ENCODE peak calls at places on chromosomes 12 and 14, in five cellular contexts. X, K, S, A and Q are unnamed samples.

GRCh38 chr12:13189254-13189653 is 7.3 kb upstream of the EMP1 start:
- DNase-seq in X (no peak), K (no peak), S (no peak), A (no peak), Q (no peak)

GRCh38 chr12:75954076-75954475 is 77.5 kb downstream of the PHLDA1 start:
- DNase-seq in X (no peak), K (no peak), S (no peak), A (no peak), Q (no peak)

GRCh38 chr12:24948816-24949722 is at the start of gene BCAT1:
- DNase-seq in X (peak), K (peak), S (peak), A (peak), Q (peak)

GRCh38 chr12:81465191-81465590 is 294.0 kb downstream of the PPFIA2 start:
- DNase-seq in X (no peak), K (no peak), S (no peak), A (no peak), Q (no peak)

GRCh38 chr12:54364413-54364812 is at the start of gene GPR84:
- DNase-seq in X (no peak), K (no peak), S (no peak), A (no peak), Q (no peak)

GRCh38 chr12:131604146-131604844 is 106.6 kb upstream of the SFSWAP start:
- DNase-seq in X (no peak), K (peak), S (no peak), A (no peak), Q (no peak)

GRCh38 chr12:95204141-95204866 is 13.0 kb downstream of the FGD6 start:
- DNase-seq in X (no peak), K (no peak), S (no peak), A (no peak), Q (no peak)

GRCh38 chr12:57176846-57177245 is 29.4 kb upstream of the LRP1-AS start:
- DNase-seq in X (no peak), K (no peak), S (no peak), A (no peak), Q (no peak)

GRCh38 chr14:71231521-71232393 is 324.5 kb downstream of the PCNX1 start:
- DNase-seq in X (no peak), K (no peak), S (no peak), A (no peak), Q (no peak)

GRCh38 chr12:6178981-6179761 is 21.0 kb upstream of the CD9 start:
- DNase-seq in X (no peak), K (peak), S (no peak), A (no peak), Q (no peak)

GRCh38 chr14:104228716-104229620 is 90.6 kb downstream of the KIF26A start:
- DNase-seq in X (no peak), K (peak), S (no peak), A (peak), Q (no peak)

GRCh38 chr12:68508536-68509050 is 102.1 kb upstream of the RAP1B start:
- DNase-seq in X (no peak), K (no peak), S (no peak), A (no peak), Q (no peak)

GRCh38 chr14:66485910-66486421 is at the start of gene CCDC196:
- DNase-seq in X (no peak), K (no peak), S (no peak), A (no peak), Q (no peak)

GRCh38 chr12:12266389-12266872 is 413 bp downstream of the LRP6 start:
- DNase-seq in X (no peak), K (no peak), S (no peak), A (no peak), Q (peak)

GRCh38 chr12:99619389-99620158 is 28.0 kb upstream of the GARIN6 start:
- DNase-seq in X (no peak), K (no peak), S (no peak), A (no peak), Q (no peak)

GRCh38 chr12:47509398-47509851 is 196.4 kb downstream of the RPAP3 start:
- DNase-seq in X (no peak), K (no peak), S (no peak), A (no peak), Q (no peak)

GRCh38 chr14:50085570-50086315 is 30.6 kb downstream of the VCPKMT start:
- DNase-seq in X (no peak), K (no peak), S (no peak), A (no peak), Q (no peak)

GRCh38 chr14:51691176-51691575 is 39.5 kb downstream of the FRMD6 start:
- DNase-seq in X (no peak), K (no peak), S (no peak), A (no peak), Q (no peak)

GRCh38 chr14:27384124-27384523 is 786.3 kb upstream of the NOVA1 start:
- DNase-seq in X (no peak), K (no peak), S (no peak), A (peak), Q (no peak)

GRCh38 chr14:73136085-73136386 is 271 bp upstream of the PSEN1 start:
- DNase-seq in X (no peak), K (no peak), S (no peak), A (no peak), Q (no peak)
- H3K27ac ChIP-seq in X (peak), K (peak), S (peak), A (peak), Q (peak)

DNA sequence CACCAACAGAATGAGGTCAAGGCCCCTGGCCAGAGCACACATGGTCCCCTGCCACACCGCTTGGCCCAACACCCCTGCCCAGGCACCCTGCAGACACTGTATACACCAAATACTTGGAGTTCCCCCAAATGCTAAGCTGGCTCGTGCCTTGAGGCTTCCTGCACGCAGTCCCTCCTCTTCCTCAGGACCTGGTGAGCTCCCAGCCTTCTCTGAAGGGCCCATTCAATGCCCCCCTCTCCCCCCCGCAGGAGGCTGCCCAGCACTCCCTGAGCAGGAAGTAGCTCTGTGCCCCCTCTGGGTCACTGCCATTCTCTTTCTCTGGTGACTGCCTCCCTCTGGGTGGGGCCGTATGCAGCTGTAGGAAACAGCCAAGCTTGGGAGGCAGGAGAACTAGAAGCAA is 75.3 kb downstream of the ITPK1 start:
- DNase-seq in X (no peak), K (no peak), S (no peak), A (no peak), Q (peak)
- H3K27ac ChIP-seq in X (peak), K (peak), S (peak), A (peak), Q (peak)

GRCh38 chr12:104083769-104084475 is 19.6 kb downstream of the HCFC2 start:
- DNase-seq in X (no peak), K (no peak), S (no peak), A (no peak), Q (no peak)
- H3K27ac ChIP-seq in X (no peak), K (no peak), S (no peak), A (no peak), Q (no peak)

DNA sequence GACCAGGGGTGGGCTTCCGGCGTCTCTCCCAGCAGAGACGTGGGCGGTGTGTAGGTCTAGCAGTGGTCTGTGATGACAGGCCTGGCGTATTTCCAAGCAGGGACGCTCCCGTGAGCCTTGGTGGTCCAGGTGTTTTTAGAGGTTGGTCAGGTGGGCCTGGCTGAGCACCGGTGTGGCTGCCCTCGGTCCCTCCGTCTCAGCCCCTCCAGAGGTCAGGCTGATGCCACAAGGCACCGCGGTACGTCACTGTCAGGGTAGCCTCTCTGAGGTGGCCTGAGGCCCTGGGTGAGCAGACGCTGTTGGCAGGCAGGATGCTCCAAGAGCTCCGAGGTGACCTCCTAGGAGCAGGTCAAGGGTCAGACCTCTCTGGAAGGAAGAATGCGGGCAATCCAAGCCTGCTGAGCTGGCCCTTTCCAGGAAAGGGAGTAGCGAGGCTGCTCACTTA is 13.6 kb downstream of the MTA1 start:
- DNase-seq in X (no peak), K (no peak), S (no peak), A (peak), Q (no peak)
- H3K27ac ChIP-seq in X (no peak), K (no peak), S (no peak), A (no peak), Q (no peak)

GRCh38 chr12:78703820-78704525 is 160.6 kb upstream of the SYT1 start:
- DNase-seq in X (no peak), K (no peak), S (no peak), A (no peak), Q (no peak)
- H3K27ac ChIP-seq in X (no peak), K (no peak), S (no peak), A (no peak), Q (no peak)